ENCODE peak calls at places on chromosomes 11 and 22, in ten cellular contexts. One of them, this sample, is unnamed.

GRCh38 chr11:65574963-65575567 is 788 bp upstream of the EHBP1L1 start:
- DNase-seq in sigmoid colon: peak
- DNase-seq in CD8-positive, alpha-beta T cell: no peak
- DNase-seq in thoracic aorta: no peak
- DNase-seq in transverse colon: peak
- DNase-seq in astrocyte of the spinal cord: no peak
- DNase-seq in esophagus squamous epithelium: no peak
- DNase-seq in PC-3: peak
- DNase-seq in choroid plexus epithelial cell: no peak
- DNase-seq in upper lobe of right lung: no peak
- DNase-seq in this sample: no peak

GRCh38 chr11:22359295-22359694 is 21.1 kb downstream of the SLC17A6 start:
- DNase-seq in CD8-positive, alpha-beta T cell: no peak
- DNase-seq in astrocyte of the spinal cord: no peak
- DNase-seq in PC-3: no peak
- DNase-seq in choroid plexus epithelial cell: no peak
- DNase-seq in upper lobe of right lung: no peak
- DNase-seq in sigmoid colon: no peak
- DNase-seq in transverse colon: no peak
- DNase-seq in esophagus squamous epithelium: no peak
- DNase-seq in thoracic aorta: no peak
- DNase-seq in this sample: no peak

GRCh38 chr11:102564110-102564509 is 33.6 kb upstream of the MMP7 start:
- DNase-seq in CD8-positive, alpha-beta T cell: no peak
- DNase-seq in PC-3: peak
- DNase-seq in esophagus squamous epithelium: no peak
- DNase-seq in sigmoid colon: no peak
- DNase-seq in upper lobe of right lung: no peak
- DNase-seq in choroid plexus epithelial cell: peak
- DNase-seq in transverse colon: no peak
- DNase-seq in astrocyte of the spinal cord: peak
- DNase-seq in thoracic aorta: no peak
- DNase-seq in this sample: no peak

GRCh38 chr11:24524156-24524555 is 27.3 kb downstream of the LUZP2 start:
- DNase-seq in upper lobe of right lung: no peak
- DNase-seq in thoracic aorta: no peak
- DNase-seq in transverse colon: no peak
- DNase-seq in esophagus squamous epithelium: no peak
- DNase-seq in astrocyte of the spinal cord: no peak
- DNase-seq in PC-3: no peak
- DNase-seq in choroid plexus epithelial cell: no peak
- DNase-seq in sigmoid colon: no peak
- DNase-seq in CD8-positive, alpha-beta T cell: no peak
- DNase-seq in this sample: no peak

GRCh38 chr11:10322830-10323792 is 18.2 kb downstream of the ADM start:
- DNase-seq in esophagus squamous epithelium: no peak
- DNase-seq in upper lobe of right lung: no peak
- DNase-seq in PC-3: peak
- DNase-seq in choroid plexus epithelial cell: peak
- DNase-seq in thoracic aorta: no peak
- DNase-seq in transverse colon: peak
- DNase-seq in astrocyte of the spinal cord: peak
- DNase-seq in sigmoid colon: peak
- DNase-seq in CD8-positive, alpha-beta T cell: peak
- DNase-seq in this sample: peak

GRCh38 chr11:17742019-17742418 is 7.4 kb downstream of the KCNC1 start:
- DNase-seq in CD8-positive, alpha-beta T cell: no peak
- DNase-seq in transverse colon: no peak
- DNase-seq in esophagus squamous epithelium: no peak
- DNase-seq in astrocyte of the spinal cord: no peak
- DNase-seq in PC-3: no peak
- DNase-seq in upper lobe of right lung: peak
- DNase-seq in choroid plexus epithelial cell: no peak
- DNase-seq in thoracic aorta: no peak
- DNase-seq in sigmoid colon: peak
- DNase-seq in this sample: no peak

GRCh38 chr11:2451336-2451735 is 6.5 kb downstream of the KCNQ1 start:
- DNase-seq in transverse colon: no peak
- DNase-seq in esophagus squamous epithelium: no peak
- DNase-seq in upper lobe of right lung: peak
- DNase-seq in choroid plexus epithelial cell: no peak
- DNase-seq in CD8-positive, alpha-beta T cell: no peak
- DNase-seq in astrocyte of the spinal cord: no peak
- DNase-seq in PC-3: no peak
- DNase-seq in sigmoid colon: no peak
- DNase-seq in thoracic aorta: no peak
- DNase-seq in this sample: no peak

GRCh38 chr11:62593434-62594044 is 2.2 kb upstream of the TUT1 start:
- DNase-seq in sigmoid colon: peak
- DNase-seq in choroid plexus epithelial cell: peak
- DNase-seq in PC-3: peak
- DNase-seq in astrocyte of the spinal cord: peak
- DNase-seq in transverse colon: peak
- DNase-seq in CD8-positive, alpha-beta T cell: peak
- DNase-seq in esophagus squamous epithelium: no peak
- DNase-seq in upper lobe of right lung: peak
- DNase-seq in thoracic aorta: no peak
- DNase-seq in this sample: no peak

GRCh38 chr11:43784866-43785265 is 95.8 kb upstream of the ALKBH3 start:
- DNase-seq in choroid plexus epithelial cell: peak
- DNase-seq in thoracic aorta: no peak
- DNase-seq in esophagus squamous epithelium: no peak
- DNase-seq in transverse colon: no peak
- DNase-seq in PC-3: no peak
- DNase-seq in upper lobe of right lung: no peak
- DNase-seq in CD8-positive, alpha-beta T cell: no peak
- DNase-seq in astrocyte of the spinal cord: no peak
- DNase-seq in sigmoid colon: no peak
- DNase-seq in this sample: no peak

GRCh38 chr11:32426819-32427615 is 8.3 kb downstream of the WT1 start:
- DNase-seq in CD8-positive, alpha-beta T cell: no peak
- DNase-seq in thoracic aorta: no peak
- DNase-seq in choroid plexus epithelial cell: no peak
- DNase-seq in PC-3: no peak
- DNase-seq in transverse colon: no peak
- DNase-seq in sigmoid colon: no peak
- DNase-seq in astrocyte of the spinal cord: no peak
- DNase-seq in upper lobe of right lung: no peak
- DNase-seq in esophagus squamous epithelium: no peak
- DNase-seq in this sample: no peak

GRCh38 chr11:31790649-31791048 is 20.5 kb downstream of the PAX6 start:
- DNase-seq in choroid plexus epithelial cell: no peak
- DNase-seq in CD8-positive, alpha-beta T cell: no peak
- DNase-seq in upper lobe of right lung: no peak
- DNase-seq in esophagus squamous epithelium: no peak
- DNase-seq in thoracic aorta: no peak
- DNase-seq in sigmoid colon: no peak
- DNase-seq in PC-3: no peak
- DNase-seq in astrocyte of the spinal cord: no peak
- DNase-seq in transverse colon: no peak
- DNase-seq in this sample: no peak

GRCh38 chr22:31346733-31347250 is 646 bp upstream of the PATZ1 start:
- DNase-seq in choroid plexus epithelial cell: peak
- DNase-seq in CD8-positive, alpha-beta T cell: peak
- DNase-seq in esophagus squamous epithelium: no peak
- DNase-seq in sigmoid colon: peak
- DNase-seq in thoracic aorta: no peak
- DNase-seq in upper lobe of right lung: peak
- DNase-seq in astrocyte of the spinal cord: peak
- DNase-seq in transverse colon: peak
- DNase-seq in PC-3: peak
- DNase-seq in this sample: no peak

GRCh38 chr11:68610452-68611116 is 73.8 kb upstream of the GAL start:
- DNase-seq in PC-3: no peak
- DNase-seq in thoracic aorta: no peak
- DNase-seq in transverse colon: no peak
- DNase-seq in astrocyte of the spinal cord: no peak
- DNase-seq in CD8-positive, alpha-beta T cell: no peak
- DNase-seq in esophagus squamous epithelium: no peak
- DNase-seq in choroid plexus epithelial cell: peak
- DNase-seq in upper lobe of right lung: no peak
- DNase-seq in sigmoid colon: no peak
- DNase-seq in this sample: no peak

GRCh38 chr11:7596975-7597391 is 76.3 kb downstream of the CYB5R2 start:
- DNase-seq in upper lobe of right lung: no peak
- DNase-seq in astrocyte of the spinal cord: no peak
- DNase-seq in choroid plexus epithelial cell: no peak
- DNase-seq in esophagus squamous epithelium: no peak
- DNase-seq in CD8-positive, alpha-beta T cell: no peak
- DNase-seq in thoracic aorta: no peak
- DNase-seq in sigmoid colon: peak
- DNase-seq in transverse colon: peak
- DNase-seq in PC-3: peak
- DNase-seq in this sample: no peak

GRCh38 chr11:2591805-2592204 is 108.0 kb downstream of the KCNQ1OT1 start:
- DNase-seq in sigmoid colon: no peak
- DNase-seq in CD8-positive, alpha-beta T cell: no peak
- DNase-seq in esophagus squamous epithelium: no peak
- DNase-seq in thoracic aorta: no peak
- DNase-seq in astrocyte of the spinal cord: no peak
- DNase-seq in upper lobe of right lung: no peak
- DNase-seq in choroid plexus epithelial cell: no peak
- DNase-seq in PC-3: no peak
- DNase-seq in transverse colon: no peak
- DNase-seq in this sample: no peak

DNA sequence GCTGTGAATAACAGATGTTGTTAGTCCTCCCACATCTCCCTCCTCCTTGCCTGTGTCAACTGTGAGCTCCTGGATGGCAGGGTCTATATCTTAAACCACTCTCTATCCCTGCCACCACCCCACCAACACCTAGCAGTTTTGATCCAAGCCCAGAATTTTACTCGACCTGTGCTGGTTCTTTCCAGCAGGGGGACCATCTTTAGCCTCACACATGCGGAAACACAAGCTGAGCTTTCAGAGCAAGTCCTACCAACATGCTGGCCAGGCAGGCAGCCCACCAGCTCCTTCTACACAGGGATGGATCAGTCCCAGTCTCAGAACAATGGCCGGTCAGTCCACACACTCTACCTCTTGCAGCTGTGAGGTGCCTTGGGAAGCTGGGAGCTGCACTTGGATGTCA is 231.5 kb downstream of the NXPE2 start:
- DNase-seq in astrocyte of the spinal cord: no peak
- DNase-seq in upper lobe of right lung: no peak
- DNase-seq in thoracic aorta: no peak
- DNase-seq in esophagus squamous epithelium: no peak
- DNase-seq in sigmoid colon: no peak
- DNase-seq in transverse colon: no peak
- DNase-seq in CD8-positive, alpha-beta T cell: no peak
- DNase-seq in PC-3: no peak
- DNase-seq in choroid plexus epithelial cell: no peak
- DNase-seq in this sample: no peak
- TF ChIP-seq CTCF in astrocyte of the spinal cord: no peak
- TF ChIP-seq CTCF in upper lobe of right lung: no peak
- TF ChIP-seq CTCF in thoracic aorta: no peak
- TF ChIP-seq CTCF in esophagus squamous epithelium: no peak
- TF ChIP-seq CTCF in sigmoid colon: no peak
- TF ChIP-seq CTCF in transverse colon: no peak
- TF ChIP-seq CTCF in CD8-positive, alpha-beta T cell: no peak
- TF ChIP-seq CTCF in PC-3: no peak
- TF ChIP-seq CTCF in choroid plexus epithelial cell: no peak
- TF ChIP-seq CTCF in this sample: no peak

GRCh38 chr11:131254254-131254653 is 116.2 kb upstream of the NTM start:
- DNase-seq in choroid plexus epithelial cell: no peak
- DNase-seq in esophagus squamous epithelium: no peak
- DNase-seq in sigmoid colon: no peak
- DNase-seq in PC-3: no peak
- DNase-seq in CD8-positive, alpha-beta T cell: no peak
- DNase-seq in upper lobe of right lung: no peak
- DNase-seq in thoracic aorta: no peak
- DNase-seq in astrocyte of the spinal cord: no peak
- DNase-seq in transverse colon: no peak
- DNase-seq in this sample: no peak

GRCh38 chr11:131253885-131254204 is 116.6 kb upstream of the NTM start:
- DNase-seq in transverse colon: no peak
- DNase-seq in CD8-positive, alpha-beta T cell: no peak
- DNase-seq in thoracic aorta: no peak
- DNase-seq in sigmoid colon: no peak
- DNase-seq in esophagus squamous epithelium: no peak
- DNase-seq in astrocyte of the spinal cord: no peak
- DNase-seq in choroid plexus epithelial cell: peak
- DNase-seq in PC-3: no peak
- DNase-seq in upper lobe of right lung: no peak
- DNase-seq in this sample: no peak

GRCh38 chr11:131248588-131248987 is 121.8 kb upstream of the NTM start:
- DNase-seq in upper lobe of right lung: no peak
- DNase-seq in astrocyte of the spinal cord: peak
- DNase-seq in esophagus squamous epithelium: no peak
- DNase-seq in PC-3: peak
- DNase-seq in transverse colon: no peak
- DNase-seq in thoracic aorta: no peak
- DNase-seq in sigmoid colon: no peak
- DNase-seq in choroid plexus epithelial cell: no peak
- DNase-seq in CD8-positive, alpha-beta T cell: no peak
- DNase-seq in this sample: peak

GRCh38 chr11:131253142-131253884 is 117.1 kb upstream of the NTM start:
- DNase-seq in CD8-positive, alpha-beta T cell: no peak
- DNase-seq in transverse colon: no peak
- DNase-seq in thoracic aorta: no peak
- DNase-seq in choroid plexus epithelial cell: no peak
- DNase-seq in sigmoid colon: no peak
- DNase-seq in astrocyte of the spinal cord: no peak
- DNase-seq in upper lobe of right lung: no peak
- DNase-seq in PC-3: no peak
- DNase-seq in esophagus squamous epithelium: no peak
- DNase-seq in this sample: no peak
- H3K4me3 ChIP-seq in CD8-positive, alpha-beta T cell: no peak
- H3K4me3 ChIP-seq in transverse colon: no peak
- H3K4me3 ChIP-seq in thoracic aorta: no peak
- H3K4me3 ChIP-seq in choroid plexus epithelial cell: no peak
- H3K4me3 ChIP-seq in sigmoid colon: no peak
- H3K4me3 ChIP-seq in astrocyte of the spinal cord: no peak
- H3K4me3 ChIP-seq in upper lobe of right lung: no peak
- H3K4me3 ChIP-seq in PC-3: no peak
- H3K4me3 ChIP-seq in esophagus squamous epithelium: no peak
- H3K4me3 ChIP-seq in this sample: no peak

GRCh38 chr22:45645526-45646414 is 25.9 kb upstream of the ATXN10 start:
- DNase-seq in upper lobe of right lung: peak
- DNase-seq in esophagus squamous epithelium: no peak
- DNase-seq in astrocyte of the spinal cord: peak
- DNase-seq in sigmoid colon: peak
- DNase-seq in choroid plexus epithelial cell: peak
- DNase-seq in CD8-positive, alpha-beta T cell: peak
- DNase-seq in transverse colon: peak
- DNase-seq in PC-3: peak
- DNase-seq in thoracic aorta: no peak
- DNase-seq in this sample: no peak
- TF ChIP-seq CTCF in upper lobe of right lung: peak
- TF ChIP-seq CTCF in esophagus squamous epithelium: peak
- TF ChIP-seq CTCF in astrocyte of the spinal cord: peak
- TF ChIP-seq CTCF in sigmoid colon: peak
- TF ChIP-seq CTCF in choroid plexus epithelial cell: peak
- TF ChIP-seq CTCF in CD8-positive, alpha-beta T cell: peak
- TF ChIP-seq CTCF in transverse colon: peak
- TF ChIP-seq CTCF in PC-3: peak
- TF ChIP-seq CTCF in thoracic aorta: peak
- TF ChIP-seq CTCF in this sample: peak

DNA sequence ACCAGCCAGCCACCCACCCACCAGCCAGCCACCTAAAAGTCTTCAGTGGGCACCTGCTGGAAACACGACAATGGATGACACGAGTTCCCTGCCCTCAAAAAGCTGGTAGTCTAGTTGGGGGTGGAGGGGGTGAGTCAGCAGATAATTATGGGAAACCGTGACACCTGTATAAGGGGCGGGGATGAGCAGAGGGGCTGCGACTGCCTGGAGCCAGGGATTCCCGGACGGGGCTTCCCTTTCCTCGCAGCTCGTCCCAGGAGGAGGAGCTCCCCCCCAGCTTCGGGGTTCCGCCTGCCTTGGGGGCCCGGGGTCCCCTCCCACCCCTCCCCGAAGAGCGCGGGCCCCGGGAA is 2.3 kb upstream of the RTN4RL2 start:
- DNase-seq in CD8-positive, alpha-beta T cell: no peak
- DNase-seq in esophagus squamous epithelium: no peak
- DNase-seq in sigmoid colon: no peak
- DNase-seq in upper lobe of right lung: no peak
- DNase-seq in choroid plexus epithelial cell: no peak
- DNase-seq in transverse colon: no peak
- DNase-seq in astrocyte of the spinal cord: no peak
- DNase-seq in thoracic aorta: no peak
- DNase-seq in PC-3: peak
- DNase-seq in this sample: no peak
- H3K4me3 ChIP-seq in CD8-positive, alpha-beta T cell: peak
- H3K4me3 ChIP-seq in esophagus squamous epithelium: peak
- H3K4me3 ChIP-seq in sigmoid colon: peak
- H3K4me3 ChIP-seq in upper lobe of right lung: peak
- H3K4me3 ChIP-seq in choroid plexus epithelial cell: no peak
- H3K4me3 ChIP-seq in transverse colon: peak
- H3K4me3 ChIP-seq in astrocyte of the spinal cord: no peak
- H3K4me3 ChIP-seq in thoracic aorta: peak
- H3K4me3 ChIP-seq in PC-3: peak
- H3K4me3 ChIP-seq in this sample: no peak

This sample was measured in astrocyte of the cerebellum.